ENCODE peak calls at places on chromosome 1, in five cellular contexts. I is substantia nigra; V is stimulated activated effector memory CD8-positive, alpha-beta T cell treated with anti-CD3 and anti-CD28 coated beads, Interleukin-12 subunit alpha, Interleukin-12 subunit beta, amount 100 ng/mL, for 72 hours; F is right cardiac atrium; B is C1 segment of cervical spinal cord. M is an unnamed sample.

GRCh38 chr1:182351790-182352364 is 39.7 kb downstream of the GLUL start:
- DNase-seq in I (no peak), V (no peak), F (no peak), B (no peak), M (no peak)

GRCh38 chr1:170355267-170355801 is 176.6 kb upstream of the GORAB start:
- DNase-seq in I (no peak), V (no peak), F (no peak), B (no peak), M (no peak)

GRCh38 chr1:3255680-3256079 is 186.7 kb downstream of the PRDM16 start:
- DNase-seq in I (no peak), V (no peak), F (no peak), B (no peak), M (no peak)

GRCh38 chr1:181105134-181106021 is 16.9 kb downstream of the IER5 start:
- DNase-seq in I (peak), V (peak), F (peak), B (peak), M (peak)

GRCh38 chr1:223423641-223424233 is 30.5 kb downstream of the CCDC185 start:
- DNase-seq in I (no peak), V (no peak), F (no peak), B (no peak), M (no peak)

GRCh38 chr1:153357076-153357852 is 390 bp upstream of the S100A9 start:
- DNase-seq in I (no peak), V (no peak), F (peak), B (no peak), M (no peak)

GRCh38 chr1:109543283-109543987 is 3.8 kb downstream of the GPR61 start:
- DNase-seq in I (no peak), V (no peak), F (peak), B (no peak), M (no peak)

GRCh38 chr1:91774520-91775203 is 111.3 kb downstream of the TGFBR3 start:
- DNase-seq in I (no peak), V (no peak), F (no peak), B (no peak), M (no peak)

GRCh38 chr1:119358661-119359060 is 9.9 kb upstream of the HAO2 start:
- DNase-seq in I (no peak), V (no peak), F (no peak), B (no peak), M (no peak)

GRCh38 chr1:226181996-226182714 is 4.4 kb downstream of the ACBD3 start:
- DNase-seq in I (no peak), V (no peak), F (peak), B (no peak), M (no peak)

GRCh38 chr1:36306210-36306901 is at the start of gene SH3D21:
- DNase-seq in I (no peak), V (no peak), F (peak), B (no peak), M (peak)